ENCODE peak calls at places on chromosomes 6 and 20, in four cellular contexts. R is GM12865, K is heart left ventricle, W is astrocyte of the spinal cord. H is an unnamed sample.
A peak's percentile ranks its signal among the peaks of the same experiment; 100 is the strongest.

GRCh38 chr20:62662422-62662821 is 20.1 kb downstream of the SLCO4A1 start:
- DNase-seq in R (no peak), K (no peak), W (no peak), H (peak; percentile 73)

GRCh38 chr20:49976542-49976941 is 6.2 kb upstream of the SNAI1 start:
- DNase-seq in R (no peak), K (no peak), W (no peak), H (peak; percentile 78)

GRCh38 chr20:52402514-52402913 is 210.9 kb upstream of the ZFP64 start:
- DNase-seq in R (no peak), K (no peak), W (no peak), H (no peak)

GRCh38 chr6:67676892-67677291 is 958.2 kb upstream of the ADGRB3 start:
- DNase-seq in R (no peak), K (no peak), W (no peak), H (no peak)

GRCh38 chr6:41182069-41183034 is 18.6 kb downstream of the TREML2 start:
- DNase-seq in R (peak; percentile 74), K (no peak), W (peak; percentile 33), H (peak; percentile 77)

GRCh38 chr6:34701199-34701598 is 4.6 kb upstream of the ILRUN start:
- DNase-seq in R (no peak), K (no peak), W (no peak), H (no peak)

GRCh38 chr20:31751126-31751525 is 12.0 kb downstream of the TPX2 start:
- DNase-seq in R (no peak), K (no peak), W (peak; percentile 83), H (peak; percentile 81)

GRCh38 chr20:49278817-49279676 is 1.2 kb upstream of the ZNFX1 start:
- DNase-seq in R (peak; percentile 59), K (no peak), W (no peak), H (peak; percentile 35)

GRCh38 chr6:36783603-36784378 is 55.5 kb downstream of the CPNE5 start:
- DNase-seq in R (no peak), K (no peak), W (no peak), H (no peak)

GRCh38 chr6:79338493-79338892 is 104.0 kb upstream of the HMGN3 start:
- DNase-seq in R (no peak), K (no peak), W (no peak), H (no peak)

GRCh38 chr6:146470091-146470770 is 73.4 kb upstream of the RAB32 start:
- DNase-seq in R (no peak), K (no peak), W (no peak), H (no peak)

GRCh38 chr6:148343383-148343782 is 745 bp downstream of the SASH1 start:
- DNase-seq in R (no peak), K (no peak), W (no peak), H (no peak)
- TF ChIP-seq CTCF in R (no peak), K (peak; percentile 36), W (no peak), H (no peak)

DNA sequence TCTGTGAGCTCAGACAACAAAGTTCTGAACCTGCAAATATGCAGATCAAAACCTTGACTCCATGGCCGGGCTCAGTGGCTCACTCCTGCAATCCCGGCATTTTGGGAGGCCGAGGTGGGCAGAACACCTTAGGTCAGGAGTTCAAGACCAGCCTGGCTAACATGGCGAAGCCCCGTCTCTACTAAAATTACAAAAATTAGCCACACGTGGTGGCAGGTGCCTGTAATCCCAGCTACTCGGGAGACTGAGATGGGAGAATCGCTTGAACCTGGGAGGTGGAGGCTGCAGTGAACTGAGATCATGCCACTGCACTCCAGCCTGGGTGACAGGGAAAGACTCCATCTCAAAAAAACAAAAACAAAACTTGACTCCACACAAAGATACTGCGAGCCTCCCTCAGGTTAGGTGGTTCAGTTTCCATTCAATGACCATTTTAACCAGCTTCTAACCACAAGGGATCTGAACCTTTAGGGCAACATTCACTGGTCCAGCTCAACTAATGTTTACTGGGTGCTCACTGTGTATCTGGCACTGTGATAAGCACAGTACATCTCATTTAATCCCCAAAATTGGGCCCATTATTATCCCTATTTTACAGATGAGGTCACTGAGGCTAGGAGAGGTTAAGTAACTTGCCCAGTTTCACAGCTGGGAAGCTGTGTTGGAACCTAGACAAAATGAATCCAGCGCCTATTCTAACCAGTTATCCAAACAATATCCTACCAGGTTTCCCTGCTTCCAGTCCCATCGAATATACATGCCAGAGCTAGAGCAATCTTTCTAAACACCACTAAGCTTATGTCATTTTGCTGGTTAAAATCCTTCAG is 1.8 kb downstream of the SNRPB start:
- DNase-seq in R (peak; percentile 15), K (no peak), W (no peak), H (peak; percentile 16)
- H3K4me3 ChIP-seq in R (peak overlapping the region; percentile 96), K (no peak overlapping the region), W (peak overlapping the region; percentile 98), H (peak overlapping the region; percentile 84)

DNA sequence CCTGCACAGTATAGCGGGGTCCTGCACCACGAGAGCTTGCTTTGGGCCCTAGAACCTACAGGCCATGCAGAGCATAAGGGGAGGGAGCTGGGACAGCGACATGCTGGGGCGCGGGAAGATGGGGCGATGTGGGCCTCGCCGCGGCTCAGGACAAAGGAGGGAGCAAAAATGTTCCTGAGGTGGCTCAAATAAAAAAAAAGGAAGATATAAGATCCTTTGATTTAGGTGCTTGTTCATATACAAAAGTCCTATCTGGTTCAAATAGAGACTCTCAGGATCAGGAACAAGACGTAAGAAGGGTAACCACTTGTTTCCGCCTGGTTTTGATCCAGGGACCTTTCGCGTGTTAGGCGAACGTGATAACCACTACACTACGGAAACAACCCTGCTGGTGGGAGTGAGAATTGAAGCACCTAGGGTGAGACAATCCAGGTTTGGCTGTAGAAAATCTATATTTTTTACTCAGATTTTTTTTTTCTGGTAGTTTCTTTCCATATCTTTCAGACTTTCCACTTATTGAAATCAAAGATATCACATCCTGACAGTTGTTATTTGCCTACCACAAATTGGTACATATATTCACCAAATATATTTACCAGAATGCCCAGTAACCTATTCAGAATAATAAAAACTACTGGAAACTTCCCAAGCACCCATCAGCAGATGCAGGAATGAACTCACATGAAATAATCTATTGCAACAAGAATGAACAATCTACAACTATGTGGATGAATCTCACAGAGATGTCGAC is 177.9 kb upstream of the ZNF184 start:
- DNase-seq in R (peak; percentile 85), K (no peak), W (peak; percentile 4), H (peak; percentile 24)
- TF ChIP-seq CTCF in R (peak; percentile 26), K (no peak), W (peak; percentile 30), H (peak; percentile 5)

GRCh38 chr20:25251558-25251957 is 3.7 kb downstream of the PYGB start:
- DNase-seq in R (no peak), K (no peak), W (no peak), H (no peak)
- H3K4me3 ChIP-seq in R (no peak overlapping the region), K (no peak overlapping the region), W (peak overlapping the region; percentile 93), H (no peak overlapping the region)

DNA sequence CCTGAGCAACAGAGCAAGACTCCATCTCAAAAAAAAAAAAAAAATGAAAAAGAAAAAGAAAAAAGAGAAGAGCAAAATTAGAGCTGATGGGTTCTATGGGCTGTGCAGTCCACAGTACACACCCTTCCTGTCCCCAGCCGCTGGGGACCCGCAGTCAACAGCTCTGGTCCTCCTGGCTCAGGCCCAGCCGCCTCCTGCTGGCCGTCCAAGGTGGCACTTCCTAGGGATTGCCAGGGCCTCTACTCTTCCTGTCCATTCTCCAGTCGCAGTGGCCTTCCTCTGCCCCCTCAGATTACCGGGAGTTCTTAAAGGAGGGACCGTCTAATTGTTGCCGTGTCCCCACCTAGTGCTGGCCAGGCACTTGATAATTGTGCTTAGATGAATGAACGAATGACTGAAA is 41.7 kb downstream of the TMEM242 start:
- DNase-seq in R (peak; percentile 37), K (no peak), W (no peak), H (no peak)
- TF ChIP-seq CTCF in R (peak; percentile 32), K (peak; percentile 49), W (peak; percentile 33), H (no peak)

DNA sequence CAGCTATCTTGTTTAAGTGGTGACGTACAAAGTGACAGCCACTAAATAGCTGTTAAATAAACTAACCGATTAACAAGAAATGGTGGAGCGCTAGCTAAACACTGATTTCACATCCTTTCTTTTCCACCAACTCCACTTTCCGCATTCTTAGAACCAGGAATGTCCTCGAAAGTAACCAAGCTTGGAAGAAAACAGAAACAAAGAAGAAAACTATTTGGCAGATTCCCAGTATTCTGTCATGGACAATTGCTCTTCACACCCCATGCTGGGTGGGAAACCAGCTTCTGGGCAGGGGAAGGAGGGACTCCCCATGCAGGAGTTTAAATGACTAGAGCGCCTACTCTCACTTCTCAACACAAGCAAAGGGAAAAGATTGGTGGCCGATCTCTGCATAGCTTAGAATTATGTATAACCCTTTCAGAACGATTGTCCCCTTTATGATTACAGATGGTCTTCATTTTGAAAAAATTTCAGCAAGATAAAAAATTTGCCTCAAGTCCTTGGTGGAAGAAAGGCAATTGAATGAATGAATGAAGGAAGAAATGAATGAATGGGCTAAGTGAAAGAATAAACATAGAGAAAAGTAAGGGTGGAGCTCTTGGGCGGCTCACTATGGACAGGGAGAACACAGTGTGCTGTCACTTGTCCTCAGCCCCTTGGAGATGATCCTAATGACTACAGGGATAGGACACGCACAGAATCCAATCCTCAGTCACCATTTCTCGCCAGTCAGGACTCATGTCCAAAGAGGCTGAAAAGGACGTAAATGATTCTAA is 148.7 kb upstream of the NEDD9 start:
- DNase-seq in R (peak; percentile 46), K (no peak), W (peak; percentile 63), H (no peak)
- H3K4me3 ChIP-seq in R (peak overlapping the region; percentile 59), K (no peak overlapping the region), W (no peak overlapping the region), H (no peak overlapping the region)

DNA sequence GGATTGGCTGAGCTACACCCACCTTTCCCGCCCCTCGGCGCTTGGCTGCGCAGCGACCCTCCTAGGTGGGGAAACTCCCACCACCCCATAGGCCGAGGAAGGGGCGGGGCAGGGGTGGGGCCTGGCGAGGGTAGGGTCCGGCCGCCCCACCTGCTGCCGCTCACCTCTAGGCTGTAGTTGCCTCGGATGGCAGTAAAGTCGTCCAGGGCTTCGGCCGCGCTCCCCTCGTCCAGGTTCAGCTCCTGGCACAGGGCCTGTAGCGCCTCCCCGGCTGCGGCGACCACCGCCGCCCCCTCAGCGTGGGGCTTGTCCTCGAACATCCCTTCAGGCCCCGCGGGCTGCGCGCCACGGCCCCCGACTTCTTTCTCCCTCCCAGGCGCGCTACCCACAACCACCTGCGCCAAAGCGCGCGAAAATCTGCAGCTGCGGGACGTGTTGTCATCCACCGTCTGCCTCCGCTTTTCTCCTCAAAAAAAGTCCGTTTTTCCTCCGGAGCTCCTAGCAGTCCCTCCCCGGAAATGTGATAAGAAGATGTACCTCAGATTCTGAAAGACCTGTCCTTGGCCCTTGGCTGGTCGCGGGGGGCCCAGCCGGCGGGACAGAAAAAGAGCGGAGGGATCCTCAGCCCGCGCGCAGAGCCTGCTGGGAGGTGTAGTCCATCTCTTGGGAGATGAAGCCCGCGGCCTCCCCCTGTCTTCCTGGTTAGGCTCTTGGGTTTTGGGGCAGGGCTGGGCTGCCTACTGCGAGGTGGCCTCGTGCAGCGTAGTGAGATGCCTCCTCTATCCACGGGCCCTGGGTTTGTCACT is at the start of gene RBL1:
- DNase-seq in R (peak; percentile 95), K (peak; percentile 91), W (peak; percentile 91), H (peak; percentile 92)
- TF ChIP-seq CTCF in R (no peak), K (peak; percentile 38), W (peak; percentile 48), H (peak; percentile 47)